ENCODE peak calls at places on chromosomes 1 and 21, in nine cellular contexts. One of them, this sample, is unnamed.

GRCh38 chr1:62235576-62235975 is 40.9 kb downstream of the L1TD1 start:
- DNase-seq in testis: no peak
- DNase-seq in Caco-2: no peak
- DNase-seq in Peyer's patch: no peak
- DNase-seq in uterus: no peak
- DNase-seq in sigmoid colon: no peak
- DNase-seq in GM23338: no peak
- DNase-seq in CD8-positive, alpha-beta T cell: no peak
- DNase-seq in foreskin fibroblast: no peak
- DNase-seq in this sample: no peak

GRCh38 chr1:107691542-107691941 is 273.4 kb downstream of the VAV3 start:
- DNase-seq in testis: no peak
- DNase-seq in Caco-2: no peak
- DNase-seq in Peyer's patch: no peak
- DNase-seq in uterus: no peak
- DNase-seq in sigmoid colon: no peak
- DNase-seq in GM23338: no peak
- DNase-seq in CD8-positive, alpha-beta T cell: no peak
- DNase-seq in foreskin fibroblast: no peak
- DNase-seq in this sample: no peak

GRCh38 chr1:109786531-109787021 is 22.9 kb upstream of the EPS8L3 start:
- DNase-seq in testis: peak
- DNase-seq in Caco-2: no peak
- DNase-seq in Peyer's patch: no peak
- DNase-seq in uterus: no peak
- DNase-seq in sigmoid colon: peak
- DNase-seq in GM23338: no peak
- DNase-seq in CD8-positive, alpha-beta T cell: no peak
- DNase-seq in foreskin fibroblast: no peak
- DNase-seq in this sample: no peak

GRCh38 chr1:203142684-203143408 is 15.3 kb downstream of the ADORA1 start:
- DNase-seq in testis: no peak
- DNase-seq in Caco-2: no peak
- DNase-seq in Peyer's patch: no peak
- DNase-seq in uterus: no peak
- DNase-seq in sigmoid colon: no peak
- DNase-seq in GM23338: no peak
- DNase-seq in CD8-positive, alpha-beta T cell: no peak
- DNase-seq in foreskin fibroblast: no peak
- DNase-seq in this sample: no peak

GRCh38 chr1:77350012-77350411 is 68.2 kb downstream of the AK5 start:
- DNase-seq in testis: no peak
- DNase-seq in Caco-2: no peak
- DNase-seq in Peyer's patch: no peak
- DNase-seq in uterus: no peak
- DNase-seq in sigmoid colon: no peak
- DNase-seq in GM23338: no peak
- DNase-seq in CD8-positive, alpha-beta T cell: no peak
- DNase-seq in foreskin fibroblast: no peak
- DNase-seq in this sample: no peak

GRCh38 chr21:27362249-27362648 is 395.4 kb upstream of the ADAMTS5 start:
- DNase-seq in testis: no peak
- DNase-seq in Caco-2: peak
- DNase-seq in Peyer's patch: no peak
- DNase-seq in uterus: no peak
- DNase-seq in sigmoid colon: no peak
- DNase-seq in GM23338: peak
- DNase-seq in CD8-positive, alpha-beta T cell: no peak
- DNase-seq in foreskin fibroblast: no peak
- DNase-seq in this sample: no peak

GRCh38 chr1:59057211-59057694 is 239.6 kb upstream of the FGGY start:
- DNase-seq in testis: peak
- DNase-seq in Caco-2: peak
- DNase-seq in Peyer's patch: no peak
- DNase-seq in uterus: peak
- DNase-seq in sigmoid colon: peak
- DNase-seq in GM23338: peak
- DNase-seq in CD8-positive, alpha-beta T cell: no peak
- DNase-seq in foreskin fibroblast: peak
- DNase-seq in this sample: no peak

GRCh38 chr1:154883919-154884867 is 14.1 kb upstream of the KCNN3 start:
- DNase-seq in testis: no peak
- DNase-seq in Caco-2: no peak
- DNase-seq in Peyer's patch: no peak
- DNase-seq in uterus: no peak
- DNase-seq in sigmoid colon: peak
- DNase-seq in GM23338: no peak
- DNase-seq in CD8-positive, alpha-beta T cell: no peak
- DNase-seq in foreskin fibroblast: no peak
- DNase-seq in this sample: no peak

GRCh38 chr1:65952692-65953091 is 160.0 kb downstream of the PDE4B start:
- DNase-seq in testis: no peak
- DNase-seq in Caco-2: no peak
- DNase-seq in Peyer's patch: no peak
- DNase-seq in uterus: no peak
- DNase-seq in sigmoid colon: no peak
- DNase-seq in GM23338: no peak
- DNase-seq in CD8-positive, alpha-beta T cell: no peak
- DNase-seq in foreskin fibroblast: no peak
- DNase-seq in this sample: no peak

GRCh38 chr1:178461676-178462075 is 35.1 kb downstream of the CLEC20A start:
- DNase-seq in testis: no peak
- DNase-seq in Caco-2: no peak
- DNase-seq in Peyer's patch: no peak
- DNase-seq in uterus: no peak
- DNase-seq in sigmoid colon: no peak
- DNase-seq in GM23338: no peak
- DNase-seq in CD8-positive, alpha-beta T cell: no peak
- DNase-seq in foreskin fibroblast: peak
- DNase-seq in this sample: no peak

GRCh38 chr21:17467829-17468228 is 45.0 kb upstream of the CXADR start:
- DNase-seq in testis: no peak
- DNase-seq in Caco-2: no peak
- DNase-seq in Peyer's patch: no peak
- DNase-seq in uterus: no peak
- DNase-seq in sigmoid colon: no peak
- DNase-seq in GM23338: peak
- DNase-seq in CD8-positive, alpha-beta T cell: no peak
- DNase-seq in foreskin fibroblast: no peak
- DNase-seq in this sample: no peak

GRCh38 chr1:187310038-187310437 is 481.3 kb downstream of the PLA2G4A start:
- DNase-seq in testis: no peak
- DNase-seq in Caco-2: no peak
- DNase-seq in Peyer's patch: no peak
- DNase-seq in uterus: no peak
- DNase-seq in sigmoid colon: no peak
- DNase-seq in GM23338: no peak
- DNase-seq in CD8-positive, alpha-beta T cell: no peak
- DNase-seq in foreskin fibroblast: no peak
- DNase-seq in this sample: no peak

GRCh38 chr1:222749927-222750326 is 12.9 kb downstream of the FAM177B start:
- DNase-seq in testis: no peak
- DNase-seq in Caco-2: no peak
- DNase-seq in Peyer's patch: no peak
- DNase-seq in uterus: no peak
- DNase-seq in sigmoid colon: no peak
- DNase-seq in GM23338: peak
- DNase-seq in CD8-positive, alpha-beta T cell: no peak
- DNase-seq in foreskin fibroblast: no peak
- DNase-seq in this sample: no peak

GRCh38 chr1:21295059-21295401 is 4.8 kb upstream of the ECE1 start:
- DNase-seq in testis: no peak
- DNase-seq in Caco-2: no peak
- DNase-seq in Peyer's patch: no peak
- DNase-seq in uterus: no peak
- DNase-seq in sigmoid colon: no peak
- DNase-seq in GM23338: no peak
- DNase-seq in CD8-positive, alpha-beta T cell: no peak
- DNase-seq in foreskin fibroblast: peak
- DNase-seq in this sample: no peak

GRCh38 chr1:16976966-16977365 is 3.5 kb downstream of the MFAP2 start:
- DNase-seq in testis: no peak
- DNase-seq in Caco-2: no peak
- DNase-seq in Peyer's patch: no peak
- DNase-seq in uterus: no peak
- DNase-seq in sigmoid colon: no peak
- DNase-seq in GM23338: no peak
- DNase-seq in CD8-positive, alpha-beta T cell: no peak
- DNase-seq in foreskin fibroblast: no peak
- DNase-seq in this sample: no peak

GRCh38 chr1:16978589-16979474 is 1.6 kb downstream of the MFAP2 start:
- DNase-seq in testis: peak
- DNase-seq in Caco-2: no peak
- DNase-seq in Peyer's patch: no peak
- DNase-seq in uterus: peak
- DNase-seq in sigmoid colon: peak
- DNase-seq in GM23338: no peak
- DNase-seq in CD8-positive, alpha-beta T cell: no peak
- DNase-seq in foreskin fibroblast: peak
- DNase-seq in this sample: no peak

GRCh38 chr1:16977377-16977776 is 3.0 kb downstream of the MFAP2 start:
- DNase-seq in testis: no peak
- DNase-seq in Caco-2: no peak
- DNase-seq in Peyer's patch: no peak
- DNase-seq in uterus: no peak
- DNase-seq in sigmoid colon: no peak
- DNase-seq in GM23338: no peak
- DNase-seq in CD8-positive, alpha-beta T cell: no peak
- DNase-seq in foreskin fibroblast: no peak
- DNase-seq in this sample: no peak

GRCh38 chr1:16979475-16980327 is 719 bp downstream of the MFAP2 start:
- DNase-seq in testis: peak
- DNase-seq in Caco-2: no peak
- DNase-seq in Peyer's patch: no peak
- DNase-seq in uterus: peak
- DNase-seq in sigmoid colon: peak
- DNase-seq in GM23338: peak
- DNase-seq in CD8-positive, alpha-beta T cell: no peak
- DNase-seq in foreskin fibroblast: peak
- DNase-seq in this sample: no peak

GRCh38 chr1:16978139-16978538 is 2.3 kb downstream of the MFAP2 start:
- DNase-seq in testis: no peak
- DNase-seq in Caco-2: no peak
- DNase-seq in Peyer's patch: no peak
- DNase-seq in uterus: no peak
- DNase-seq in sigmoid colon: no peak
- DNase-seq in GM23338: no peak
- DNase-seq in CD8-positive, alpha-beta T cell: no peak
- DNase-seq in foreskin fibroblast: no peak
- DNase-seq in this sample: no peak
- H3K4me3 ChIP-seq in testis: no peak
- H3K4me3 ChIP-seq in Caco-2: no peak
- H3K4me3 ChIP-seq in Peyer's patch: no peak
- H3K4me3 ChIP-seq in uterus: no peak
- H3K4me3 ChIP-seq in sigmoid colon: no peak
- H3K4me3 ChIP-seq in GM23338: no peak
- H3K4me3 ChIP-seq in CD8-positive, alpha-beta T cell: no peak
- H3K4me3 ChIP-seq in foreskin fibroblast: peak
- H3K4me3 ChIP-seq in this sample: no peak

GRCh38 chr1:164440222-164440621 is 118.8 kb upstream of the PBX1 start:
- DNase-seq in testis: peak
- DNase-seq in Caco-2: peak
- DNase-seq in Peyer's patch: no peak
- DNase-seq in uterus: peak
- DNase-seq in sigmoid colon: peak
- DNase-seq in GM23338: peak
- DNase-seq in CD8-positive, alpha-beta T cell: no peak
- DNase-seq in foreskin fibroblast: peak
- DNase-seq in this sample: no peak
- TF ChIP-seq CTCF in testis: no peak
- TF ChIP-seq CTCF in Caco-2: peak
- TF ChIP-seq CTCF in Peyer's patch: no peak
- TF ChIP-seq CTCF in uterus: peak
- TF ChIP-seq CTCF in sigmoid colon: peak
- TF ChIP-seq CTCF in GM23338: peak
- TF ChIP-seq CTCF in CD8-positive, alpha-beta T cell: no peak
- TF ChIP-seq CTCF in foreskin fibroblast: peak
- TF ChIP-seq CTCF in this sample: peak

DNA sequence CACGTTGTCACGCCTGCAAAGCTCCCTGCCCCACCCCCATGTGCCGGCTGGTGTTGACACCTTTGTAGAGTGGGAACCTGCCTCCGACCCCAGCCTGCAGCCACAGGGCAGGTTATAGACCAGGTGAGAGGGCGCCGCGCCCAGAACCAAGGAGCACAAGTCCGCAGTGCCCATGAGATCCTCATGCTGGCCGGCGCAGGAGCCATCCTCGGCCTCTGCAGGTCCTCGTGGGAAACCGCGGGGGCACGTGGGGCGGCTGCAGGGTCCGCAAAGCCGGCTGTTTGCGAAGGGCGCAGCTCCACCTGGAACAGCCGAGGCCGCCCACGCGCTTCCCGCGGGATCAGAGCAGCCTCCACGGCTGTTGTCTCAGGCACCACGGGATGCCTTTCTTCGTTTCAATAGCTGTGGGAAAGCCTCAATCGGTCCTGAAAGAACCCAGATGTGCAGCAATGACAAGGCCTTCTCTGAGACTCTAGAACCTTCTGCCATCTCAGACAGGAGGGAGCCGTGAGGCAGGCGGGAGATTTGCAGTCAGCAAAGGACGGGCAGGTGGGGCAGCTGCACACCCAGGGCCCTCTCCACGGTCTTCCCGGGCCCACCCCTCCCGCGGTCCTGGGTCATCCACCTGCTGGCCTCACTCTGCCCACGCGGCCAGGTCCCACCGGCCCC is 29.9 kb downstream of the POFUT2 start:
- DNase-seq in testis: no peak
- DNase-seq in Caco-2: no peak
- DNase-seq in Peyer's patch: peak
- DNase-seq in uterus: no peak
- DNase-seq in sigmoid colon: no peak
- DNase-seq in GM23338: peak
- DNase-seq in CD8-positive, alpha-beta T cell: no peak
- DNase-seq in foreskin fibroblast: no peak
- DNase-seq in this sample: no peak
- H3K4me3 ChIP-seq in testis: no peak
- H3K4me3 ChIP-seq in Caco-2: no peak
- H3K4me3 ChIP-seq in Peyer's patch: no peak
- H3K4me3 ChIP-seq in uterus: no peak
- H3K4me3 ChIP-seq in sigmoid colon: no peak
- H3K4me3 ChIP-seq in GM23338: no peak
- H3K4me3 ChIP-seq in CD8-positive, alpha-beta T cell: no peak
- H3K4me3 ChIP-seq in foreskin fibroblast: no peak
- H3K4me3 ChIP-seq in this sample: no peak

DNA sequence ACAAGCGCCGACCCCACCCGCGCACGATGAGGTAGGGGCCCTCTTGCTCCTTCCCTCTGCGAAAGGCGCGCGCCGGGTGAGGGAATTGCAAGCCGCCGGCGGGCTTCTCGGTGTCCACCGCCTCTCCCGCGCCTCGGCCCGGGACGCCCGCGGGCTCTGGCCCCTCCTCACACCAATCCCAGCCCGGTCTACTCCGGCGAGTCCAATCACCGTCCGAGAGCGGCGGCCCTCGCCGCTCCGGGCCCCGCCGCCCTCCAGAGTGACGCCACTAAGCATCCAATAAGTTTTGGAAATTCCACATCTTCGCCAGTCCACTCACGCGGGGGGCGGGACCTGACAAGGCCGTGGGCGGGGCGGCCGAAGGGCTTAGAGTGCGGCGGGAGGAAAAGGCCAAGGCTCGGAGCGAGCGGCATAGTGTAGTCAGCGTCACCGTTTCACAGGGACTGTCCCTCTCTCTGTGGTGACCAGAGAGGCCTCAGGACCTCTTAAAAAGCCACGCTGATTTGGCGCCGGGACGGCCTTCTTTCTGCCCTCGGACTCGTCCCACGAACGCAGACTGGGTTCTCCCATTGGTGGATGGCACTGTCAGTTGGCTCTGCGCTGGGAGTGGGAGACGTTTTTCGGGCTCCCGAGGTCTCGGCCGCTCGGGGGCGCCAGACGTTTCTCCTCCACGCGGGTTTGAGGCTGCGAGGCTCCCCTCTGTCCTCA is at the start of gene TRIM45:
- DNase-seq in testis: peak
- DNase-seq in Caco-2: peak
- DNase-seq in Peyer's patch: peak
- DNase-seq in uterus: peak
- DNase-seq in sigmoid colon: peak
- DNase-seq in GM23338: peak
- DNase-seq in CD8-positive, alpha-beta T cell: peak
- DNase-seq in foreskin fibroblast: peak
- DNase-seq in this sample: peak
- TF ChIP-seq CTCF in testis: peak
- TF ChIP-seq CTCF in Caco-2: peak
- TF ChIP-seq CTCF in Peyer's patch: peak
- TF ChIP-seq CTCF in uterus: peak
- TF ChIP-seq CTCF in sigmoid colon: peak
- TF ChIP-seq CTCF in GM23338: peak
- TF ChIP-seq CTCF in CD8-positive, alpha-beta T cell: peak
- TF ChIP-seq CTCF in foreskin fibroblast: peak
- TF ChIP-seq CTCF in this sample: peak

This sample was measured in GM12864.